ENCODE peak calls at places on chromosomes 11 and 22, in six cellular contexts. One of them, this sample, is unnamed.
A peak's percentile ranks its signal among the peaks of the same experiment; 100 is the strongest.

GRCh38 chr11:125345706-125346561 is 150.1 kb downstream of the FEZ1 start:
- DNase-seq in IMR-90: peak; percentile 67
- DNase-seq in activated T-cell treated with anti-CD3 and anti-CD28 coated beads, Interleukin-2, amount 50 U/mL, for 72 hours: peak; percentile 47
- DNase-seq in NCI-H460: peak; percentile 26
- DNase-seq in psoas muscle: peak; percentile 84
- DNase-seq in foreskin fibroblast: peak; percentile 45
- DNase-seq in this sample: peak; percentile 64

GRCh38 chr11:37182036-37182435 is 584.0 kb upstream of the RAG2 start:
- DNase-seq in foreskin fibroblast: no peak
- DNase-seq in NCI-H460: no peak
- DNase-seq in IMR-90: no peak
- DNase-seq in psoas muscle: no peak
- DNase-seq in activated T-cell treated with anti-CD3 and anti-CD28 coated beads, Interleukin-2, amount 50 U/mL, for 72 hours: no peak
- DNase-seq in this sample: no peak

GRCh38 chr22:24005201-24005600 is at the start of gene GSTT4:
- DNase-seq in foreskin fibroblast: no peak
- DNase-seq in psoas muscle: no peak
- DNase-seq in IMR-90: no peak
- DNase-seq in activated T-cell treated with anti-CD3 and anti-CD28 coated beads, Interleukin-2, amount 50 U/mL, for 72 hours: no peak
- DNase-seq in NCI-H460: no peak
- DNase-seq in this sample: no peak

GRCh38 chr11:69912911-69913451 is 93.8 kb upstream of the FGF3 start:
- DNase-seq in foreskin fibroblast: no peak
- DNase-seq in psoas muscle: no peak
- DNase-seq in activated T-cell treated with anti-CD3 and anti-CD28 coated beads, Interleukin-2, amount 50 U/mL, for 72 hours: no peak
- DNase-seq in IMR-90: peak; percentile 20
- DNase-seq in NCI-H460: peak; percentile 18
- DNase-seq in this sample: no peak

GRCh38 chr11:118212781-118213565 is 11.8 kb downstream of the JAML start:
- DNase-seq in NCI-H460: no peak
- DNase-seq in psoas muscle: no peak
- DNase-seq in activated T-cell treated with anti-CD3 and anti-CD28 coated beads, Interleukin-2, amount 50 U/mL, for 72 hours: no peak
- DNase-seq in foreskin fibroblast: no peak
- DNase-seq in IMR-90: no peak
- DNase-seq in this sample: no peak

GRCh38 chr22:43400449-43400848 is 11.4 kb upstream of the MPPED1 start:
- DNase-seq in foreskin fibroblast: no peak
- DNase-seq in activated T-cell treated with anti-CD3 and anti-CD28 coated beads, Interleukin-2, amount 50 U/mL, for 72 hours: no peak
- DNase-seq in IMR-90: no peak
- DNase-seq in NCI-H460: no peak
- DNase-seq in psoas muscle: no peak
- DNase-seq in this sample: no peak

GRCh38 chr22:29382575-29383328 is 5.6 kb downstream of the AP1B1 start:
- DNase-seq in psoas muscle: no peak
- DNase-seq in foreskin fibroblast: no peak
- DNase-seq in NCI-H460: no peak
- DNase-seq in IMR-90: no peak
- DNase-seq in activated T-cell treated with anti-CD3 and anti-CD28 coated beads, Interleukin-2, amount 50 U/mL, for 72 hours: no peak
- DNase-seq in this sample: no peak

GRCh38 chr22:44821741-44822425 is 69.5 kb downstream of the ARHGAP8 start:
- DNase-seq in NCI-H460: no peak
- DNase-seq in activated T-cell treated with anti-CD3 and anti-CD28 coated beads, Interleukin-2, amount 50 U/mL, for 72 hours: no peak
- DNase-seq in foreskin fibroblast: no peak
- DNase-seq in IMR-90: no peak
- DNase-seq in psoas muscle: no peak
- DNase-seq in this sample: no peak

GRCh38 chr11:119363874-119364590 is 17.5 kb downstream of the USP2 start:
- DNase-seq in IMR-90: no peak
- DNase-seq in activated T-cell treated with anti-CD3 and anti-CD28 coated beads, Interleukin-2, amount 50 U/mL, for 72 hours: peak; percentile 65
- DNase-seq in NCI-H460: peak; percentile 32
- DNase-seq in foreskin fibroblast: no peak
- DNase-seq in psoas muscle: peak; percentile 73
- DNase-seq in this sample: no peak

GRCh38 chr11:116948375-116948774 is 111.0 kb upstream of the APOA1 start:
- DNase-seq in activated T-cell treated with anti-CD3 and anti-CD28 coated beads, Interleukin-2, amount 50 U/mL, for 72 hours: peak; percentile 36
- DNase-seq in foreskin fibroblast: peak; percentile 27
- DNase-seq in NCI-H460: no peak
- DNase-seq in psoas muscle: no peak
- DNase-seq in IMR-90: peak; percentile 54
- DNase-seq in this sample: no peak

GRCh38 chr22:24200616-24201212 is 19.4 kb downstream of the SUSD2 start:
- DNase-seq in activated T-cell treated with anti-CD3 and anti-CD28 coated beads, Interleukin-2, amount 50 U/mL, for 72 hours: no peak
- DNase-seq in IMR-90: peak; percentile 51
- DNase-seq in foreskin fibroblast: peak; percentile 48
- DNase-seq in psoas muscle: no peak
- DNase-seq in NCI-H460: no peak
- DNase-seq in this sample: peak; percentile 90

GRCh38 chr22:32801436-32802290 is at the start of gene TIMP3:
- DNase-seq in NCI-H460: no peak
- DNase-seq in activated T-cell treated with anti-CD3 and anti-CD28 coated beads, Interleukin-2, amount 50 U/mL, for 72 hours: peak; percentile 25
- DNase-seq in psoas muscle: peak; percentile 88
- DNase-seq in foreskin fibroblast: peak; percentile 79
- DNase-seq in IMR-90: peak; percentile 82
- DNase-seq in this sample: peak; percentile 69

GRCh38 chr11:111526501-111526900 is 11.9 kb downstream of the HOATZ start:
- DNase-seq in activated T-cell treated with anti-CD3 and anti-CD28 coated beads, Interleukin-2, amount 50 U/mL, for 72 hours: peak; percentile 56
- DNase-seq in foreskin fibroblast: peak; percentile 71
- DNase-seq in NCI-H460: no peak
- DNase-seq in IMR-90: peak; percentile 93
- DNase-seq in psoas muscle: no peak
- DNase-seq in this sample: peak; percentile 33

GRCh38 chr11:106624377-106624776 is 393.9 kb downstream of the GUCY1A2 start:
- DNase-seq in foreskin fibroblast: no peak
- DNase-seq in activated T-cell treated with anti-CD3 and anti-CD28 coated beads, Interleukin-2, amount 50 U/mL, for 72 hours: no peak
- DNase-seq in IMR-90: peak; percentile 12
- DNase-seq in psoas muscle: no peak
- DNase-seq in NCI-H460: no peak
- DNase-seq in this sample: no peak

GRCh38 chr22:33513388-33514336 is 406.6 kb downstream of the LARGE1 start:
- DNase-seq in psoas muscle: no peak
- DNase-seq in foreskin fibroblast: no peak
- DNase-seq in IMR-90: peak; percentile 72
- DNase-seq in NCI-H460: no peak
- DNase-seq in activated T-cell treated with anti-CD3 and anti-CD28 coated beads, Interleukin-2, amount 50 U/mL, for 72 hours: no peak
- DNase-seq in this sample: peak; percentile 2